ENCODE peak calls at places on chromosomes 5 and 9, in seven cellular contexts. One of them, this sample, is unnamed.

GRCh38 chr5:101160002-101160401 is 256.9 kb upstream of the ST8SIA4 start:
- DNase-seq in endothelial cell of umbilical vein: peak
- DNase-seq in right atrium auricular region: no peak
- DNase-seq in coronary artery: no peak
- DNase-seq in H7: no peak
- DNase-seq in GM12865: no peak
- DNase-seq in NB4: no peak
- DNase-seq in this sample: no peak

GRCh38 chr5:169873642-169874041 is 106.7 kb downstream of the INSYN2B start:
- DNase-seq in endothelial cell of umbilical vein: no peak
- DNase-seq in right atrium auricular region: no peak
- DNase-seq in coronary artery: no peak
- DNase-seq in H7: peak
- DNase-seq in GM12865: no peak
- DNase-seq in NB4: peak
- DNase-seq in this sample: peak

GRCh38 chr5:143142596-143143435 is 260.7 kb downstream of the NR3C1 start:
- DNase-seq in endothelial cell of umbilical vein: no peak
- DNase-seq in right atrium auricular region: peak
- DNase-seq in coronary artery: peak
- DNase-seq in H7: no peak
- DNase-seq in GM12865: no peak
- DNase-seq in NB4: peak
- DNase-seq in this sample: peak

GRCh38 chr5:37831821-37832524 is 7.9 kb downstream of the GDNF start:
- DNase-seq in endothelial cell of umbilical vein: no peak
- DNase-seq in right atrium auricular region: no peak
- DNase-seq in coronary artery: no peak
- DNase-seq in H7: no peak
- DNase-seq in GM12865: no peak
- DNase-seq in NB4: no peak
- DNase-seq in this sample: peak

GRCh38 chr9:3760031-3760430 is 234.2 kb upstream of the RFX3 start:
- DNase-seq in endothelial cell of umbilical vein: no peak
- DNase-seq in right atrium auricular region: no peak
- DNase-seq in coronary artery: no peak
- DNase-seq in H7: no peak
- DNase-seq in GM12865: no peak
- DNase-seq in NB4: no peak
- DNase-seq in this sample: no peak

GRCh38 chr5:133809801-133810200 is 158.6 kb downstream of the C5orf15 start:
- DNase-seq in endothelial cell of umbilical vein: no peak
- DNase-seq in right atrium auricular region: no peak
- DNase-seq in coronary artery: no peak
- DNase-seq in H7: no peak
- DNase-seq in GM12865: no peak
- DNase-seq in NB4: no peak
- DNase-seq in this sample: no peak

GRCh38 chr5:149083846-149084245 is 21.0 kb upstream of the SH3TC2 start:
- DNase-seq in endothelial cell of umbilical vein: no peak
- DNase-seq in right atrium auricular region: no peak
- DNase-seq in coronary artery: no peak
- DNase-seq in H7: no peak
- DNase-seq in GM12865: no peak
- DNase-seq in NB4: no peak
- DNase-seq in this sample: no peak

GRCh38 chr5:134651531-134651930 is 2.9 kb downstream of the SEC24A start:
- DNase-seq in endothelial cell of umbilical vein: no peak
- DNase-seq in right atrium auricular region: no peak
- DNase-seq in coronary artery: no peak
- DNase-seq in H7: no peak
- DNase-seq in GM12865: no peak
- DNase-seq in NB4: no peak
- DNase-seq in this sample: no peak

GRCh38 chr5:1875481-1875842 is 7.3 kb downstream of the IRX4 start:
- DNase-seq in endothelial cell of umbilical vein: no peak
- DNase-seq in right atrium auricular region: no peak
- DNase-seq in coronary artery: no peak
- DNase-seq in H7: peak
- DNase-seq in GM12865: no peak
- DNase-seq in NB4: no peak
- DNase-seq in this sample: no peak

GRCh38 chr5:172303090-172303995 is 19.8 kb upstream of the UBTD2 start:
- DNase-seq in endothelial cell of umbilical vein: no peak
- DNase-seq in right atrium auricular region: no peak
- DNase-seq in coronary artery: no peak
- DNase-seq in H7: no peak
- DNase-seq in GM12865: no peak
- DNase-seq in NB4: peak
- DNase-seq in this sample: peak

GRCh38 chr5:171770153-171770552 is 15.5 kb upstream of the SMIM23 start:
- DNase-seq in endothelial cell of umbilical vein: no peak
- DNase-seq in right atrium auricular region: peak
- DNase-seq in coronary artery: no peak
- DNase-seq in H7: peak
- DNase-seq in GM12865: no peak
- DNase-seq in NB4: peak
- DNase-seq in this sample: no peak

GRCh38 chr9:111598730-111599091 is 736 bp downstream of the PTGR1 start:
- DNase-seq in endothelial cell of umbilical vein: peak
- DNase-seq in right atrium auricular region: peak
- DNase-seq in coronary artery: peak
- DNase-seq in H7: no peak
- DNase-seq in GM12865: no peak
- DNase-seq in NB4: peak
- DNase-seq in this sample: peak

GRCh38 chr5:171537463-171537862 is 118.0 kb downstream of the FGF18 start:
- DNase-seq in endothelial cell of umbilical vein: no peak
- DNase-seq in right atrium auricular region: no peak
- DNase-seq in coronary artery: no peak
- DNase-seq in H7: no peak
- DNase-seq in GM12865: no peak
- DNase-seq in NB4: no peak
- DNase-seq in this sample: peak

GRCh38 chr5:123088031-123088805 is 823 bp upstream of the PRDM6 start:
- DNase-seq in endothelial cell of umbilical vein: peak
- DNase-seq in right atrium auricular region: no peak
- DNase-seq in coronary artery: peak
- DNase-seq in H7: peak
- DNase-seq in GM12865: no peak
- DNase-seq in NB4: no peak
- DNase-seq in this sample: no peak

GRCh38 chr5:135156715-135157404 is 122.8 kb upstream of the PITX1 start:
- DNase-seq in endothelial cell of umbilical vein: no peak
- DNase-seq in right atrium auricular region: peak
- DNase-seq in coronary artery: no peak
- DNase-seq in H7: no peak
- DNase-seq in GM12865: no peak
- DNase-seq in NB4: peak
- DNase-seq in this sample: no peak

GRCh38 chr9:4576448-4576847 is 85.6 kb upstream of the PLPP6 start:
- DNase-seq in endothelial cell of umbilical vein: no peak
- DNase-seq in right atrium auricular region: no peak
- DNase-seq in coronary artery: no peak
- DNase-seq in H7: no peak
- DNase-seq in GM12865: no peak
- DNase-seq in NB4: no peak
- DNase-seq in this sample: no peak

GRCh38 chr9:133730994-133731715 is 7.0 kb downstream of the SARDH start:
- DNase-seq in endothelial cell of umbilical vein: no peak
- DNase-seq in right atrium auricular region: no peak
- DNase-seq in coronary artery: peak
- DNase-seq in H7: peak
- DNase-seq in GM12865: no peak
- DNase-seq in NB4: no peak
- DNase-seq in this sample: no peak

GRCh38 chr5:1037671-1038416 is 29.2 kb downstream of the NKD2 start:
- DNase-seq in endothelial cell of umbilical vein: no peak
- DNase-seq in right atrium auricular region: no peak
- DNase-seq in coronary artery: no peak
- DNase-seq in H7: peak
- DNase-seq in GM12865: no peak
- DNase-seq in NB4: no peak
- DNase-seq in this sample: no peak

GRCh38 chr5:76641514-76642120 is 18.4 kb upstream of the F2RL2 start:
- DNase-seq in endothelial cell of umbilical vein: peak
- DNase-seq in right atrium auricular region: peak
- DNase-seq in coronary artery: no peak
- DNase-seq in H7: peak
- DNase-seq in GM12865: peak
- DNase-seq in NB4: peak
- DNase-seq in this sample: peak

GRCh38 chr5:149151717-149152116 is 10.4 kb downstream of the ABLIM3 start:
- DNase-seq in endothelial cell of umbilical vein: peak
- DNase-seq in right atrium auricular region: no peak
- DNase-seq in coronary artery: no peak
- DNase-seq in H7: peak
- DNase-seq in GM12865: no peak
- DNase-seq in NB4: no peak
- DNase-seq in this sample: no peak

GRCh38 chr9:23005061-23005690 is 558.6 kb downstream of the DMRTA1 start:
- DNase-seq in endothelial cell of umbilical vein: no peak
- DNase-seq in right atrium auricular region: no peak
- DNase-seq in coronary artery: no peak
- DNase-seq in H7: no peak
- DNase-seq in GM12865: no peak
- DNase-seq in NB4: no peak
- DNase-seq in this sample: peak

DNA sequence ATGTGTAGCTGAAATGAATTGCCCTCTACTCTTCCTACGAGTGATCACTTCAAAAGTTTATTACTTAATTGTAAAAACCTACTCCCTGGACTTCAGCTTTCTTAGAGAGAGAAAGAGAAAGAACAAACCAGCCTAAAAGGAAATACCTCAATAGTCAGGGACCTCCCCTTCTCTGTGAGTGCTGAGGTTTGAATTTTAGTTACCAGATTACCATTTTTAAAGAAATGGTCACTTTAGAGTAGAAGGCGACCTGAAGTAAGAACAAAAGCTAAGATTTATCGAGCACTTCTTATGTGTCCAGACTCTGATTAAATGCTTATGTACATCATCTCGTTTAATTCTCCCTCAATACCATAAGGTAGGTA is 11.3 kb downstream of the RAPGEF1 start:
- DNase-seq in endothelial cell of umbilical vein: peak
- DNase-seq in right atrium auricular region: no peak
- DNase-seq in coronary artery: no peak
- DNase-seq in H7: no peak
- DNase-seq in GM12865: peak
- DNase-seq in NB4: no peak
- DNase-seq in this sample: no peak
- H3K4me3 ChIP-seq in endothelial cell of umbilical vein: no peak
- H3K4me3 ChIP-seq in right atrium auricular region: no peak
- H3K4me3 ChIP-seq in coronary artery: no peak
- H3K4me3 ChIP-seq in H7: no peak
- H3K4me3 ChIP-seq in GM12865: peak
- H3K4me3 ChIP-seq in NB4: no peak
- H3K4me3 ChIP-seq in this sample: no peak

GRCh38 chr9:1880038-1880565 is 135.0 kb upstream of the SMARCA2 start:
- DNase-seq in endothelial cell of umbilical vein: no peak
- DNase-seq in right atrium auricular region: no peak
- DNase-seq in coronary artery: no peak
- DNase-seq in H7: no peak
- DNase-seq in GM12865: peak
- DNase-seq in NB4: no peak
- DNase-seq in this sample: no peak
- H3K4me3 ChIP-seq in endothelial cell of umbilical vein: no peak
- H3K4me3 ChIP-seq in right atrium auricular region: no peak
- H3K4me3 ChIP-seq in coronary artery: no peak
- H3K4me3 ChIP-seq in H7: no peak
- H3K4me3 ChIP-seq in GM12865: peak
- H3K4me3 ChIP-seq in NB4: no peak
- H3K4me3 ChIP-seq in this sample: no peak

DNA sequence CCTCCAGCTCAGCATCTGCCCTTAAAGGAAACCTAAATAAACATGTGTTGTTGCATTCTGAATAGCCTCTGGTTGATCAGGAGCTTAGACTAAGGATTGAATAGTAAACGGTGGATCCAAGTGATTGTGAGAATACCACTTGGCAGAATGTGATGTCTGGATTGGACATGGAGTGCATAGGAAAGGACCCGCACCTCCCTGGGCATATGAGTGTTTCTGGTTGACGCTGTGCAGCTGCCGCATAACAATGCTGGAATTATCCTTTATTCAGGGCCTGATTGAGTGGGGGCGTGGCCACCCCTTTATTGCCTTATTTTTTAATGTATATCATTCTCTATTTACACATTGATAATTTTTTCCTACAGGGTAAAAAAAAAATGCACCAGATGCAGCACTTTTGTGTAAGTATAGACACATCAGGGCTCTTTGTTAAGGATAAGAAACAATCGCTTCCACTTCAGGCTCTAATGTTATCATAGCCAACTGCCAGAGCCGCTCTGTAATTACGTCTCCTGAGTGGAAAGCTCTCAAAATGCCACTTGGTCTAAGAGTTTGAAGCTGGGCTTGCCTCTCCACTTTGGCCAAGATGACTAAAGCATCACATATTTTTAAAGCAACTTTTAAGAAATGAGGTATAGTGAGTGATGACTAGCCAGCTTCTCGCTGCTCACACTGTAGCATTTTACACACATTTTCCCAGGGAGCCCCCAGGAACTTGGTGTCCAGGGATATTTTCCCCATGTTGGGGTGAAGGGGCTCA is 5.7 kb downstream of the FGD3 start:
- DNase-seq in endothelial cell of umbilical vein: no peak
- DNase-seq in right atrium auricular region: no peak
- DNase-seq in coronary artery: no peak
- DNase-seq in H7: no peak
- DNase-seq in GM12865: no peak
- DNase-seq in NB4: no peak
- DNase-seq in this sample: no peak
- H3K4me3 ChIP-seq in endothelial cell of umbilical vein: no peak
- H3K4me3 ChIP-seq in right atrium auricular region: no peak
- H3K4me3 ChIP-seq in coronary artery: no peak
- H3K4me3 ChIP-seq in H7: no peak
- H3K4me3 ChIP-seq in GM12865: no peak
- H3K4me3 ChIP-seq in NB4: no peak
- H3K4me3 ChIP-seq in this sample: no peak

GRCh38 chr9:129610193-129610472 is 10.8 kb downstream of the C9orf50 start:
- DNase-seq in endothelial cell of umbilical vein: no peak
- DNase-seq in right atrium auricular region: no peak
- DNase-seq in coronary artery: no peak
- DNase-seq in H7: no peak
- DNase-seq in GM12865: no peak
- DNase-seq in NB4: no peak
- DNase-seq in this sample: no peak

GRCh38 chr9:129610473-129611301 is 10.2 kb downstream of the C9orf50 start:
- DNase-seq in endothelial cell of umbilical vein: peak
- DNase-seq in right atrium auricular region: peak
- DNase-seq in coronary artery: peak
- DNase-seq in H7: peak
- DNase-seq in GM12865: peak
- DNase-seq in NB4: peak
- DNase-seq in this sample: peak

GRCh38 chr9:129612123-129612522 is 8.8 kb downstream of the C9orf50 start:
- DNase-seq in endothelial cell of umbilical vein: no peak
- DNase-seq in right atrium auricular region: no peak
- DNase-seq in coronary artery: peak
- DNase-seq in H7: peak
- DNase-seq in GM12865: no peak
- DNase-seq in NB4: no peak
- DNase-seq in this sample: no peak

GRCh38 chr9:129612815-129613519 is 7.9 kb downstream of the C9orf50 start:
- DNase-seq in endothelial cell of umbilical vein: no peak
- DNase-seq in right atrium auricular region: no peak
- DNase-seq in coronary artery: peak
- DNase-seq in H7: peak
- DNase-seq in GM12865: no peak
- DNase-seq in NB4: no peak
- DNase-seq in this sample: no peak

GRCh38 chr9:129611302-129611800 is 9.6 kb downstream of the C9orf50 start:
- DNase-seq in endothelial cell of umbilical vein: no peak
- DNase-seq in right atrium auricular region: no peak
- DNase-seq in coronary artery: no peak
- DNase-seq in H7: no peak
- DNase-seq in GM12865: no peak
- DNase-seq in NB4: no peak
- DNase-seq in this sample: no peak
- H3K4me3 ChIP-seq in endothelial cell of umbilical vein: no peak
- H3K4me3 ChIP-seq in right atrium auricular region: no peak
- H3K4me3 ChIP-seq in coronary artery: peak
- H3K4me3 ChIP-seq in H7: no peak
- H3K4me3 ChIP-seq in GM12865: no peak
- H3K4me3 ChIP-seq in NB4: no peak
- H3K4me3 ChIP-seq in this sample: peak